ENCODE peak calls at places on chromosomes 12 and 14, in seven cellular contexts. S is GM23338, M is stomach, R is PC-3, I is adrenal gland, G is upper lobe of left lung, V is psoas muscle. H is an unnamed sample.

GRCh38 chr14:74065746-74066575 is 18.3 kb downstream of the ALDH6A1 start:
- DNase-seq in S (no peak), M (no peak), R (no peak), I (no peak), G (no peak), V (no peak), H (no peak)

GRCh38 chr12:120262852-120263724 is 2.4 kb downstream of the PXN start:
- DNase-seq in S (no peak), M (no peak), R (peak; percentile 31), I (no peak), G (peak; percentile 41), V (peak; percentile 75), H (no peak)

GRCh38 chr12:53004178-53004577 is 2.1 kb upstream of the EIF4B start:
- DNase-seq in S (peak; percentile 65), M (no peak), R (peak; percentile 66), I (peak; percentile 35), G (no peak), V (no peak), H (no peak)

GRCh38 chr14:104925941-104926609 is 1.4 kb downstream of the PLD4 start:
- DNase-seq in S (no peak), M (no peak), R (no peak), I (no peak), G (peak; percentile 61), V (no peak), H (no peak)

GRCh38 chr12:94867066-94867855 is 136.2 kb downstream of the NDUFA12 start:
- DNase-seq in S (no peak), M (no peak), R (no peak), I (no peak), G (no peak), V (no peak), H (no peak)

GRCh38 chr14:41055589-41055988 is 551.1 kb upstream of the LRFN5 start:
- DNase-seq in S (no peak), M (no peak), R (no peak), I (no peak), G (no peak), V (no peak), H (no peak)

GRCh38 chr14:65991124-65991523 is 495.0 kb upstream of the CCDC196 start:
- DNase-seq in S (no peak), M (no peak), R (no peak), I (no peak), G (no peak), V (no peak), H (no peak)

GRCh38 chr14:58705066-58705465 is 67.3 kb downstream of the DACT1 start:
- DNase-seq in S (no peak), M (no peak), R (no peak), I (no peak), G (no peak), V (peak; percentile 67), H (peak; percentile 11)

GRCh38 chr12:132052191-132052932 is 91.8 kb downstream of the DDX51 start:
- DNase-seq in S (no peak), M (no peak), R (no peak), I (no peak), G (no peak), V (no peak), H (no peak)

GRCh38 chr12:25151476-25151875 is 43.5 kb downstream of the DNAI7 start:
- DNase-seq in S (peak; percentile 30), M (peak; percentile 32), R (peak; percentile 51), I (peak; percentile 21), G (no peak), V (no peak), H (peak; percentile 14)

GRCh38 chr12:62684586-62685295 is 218.1 kb downstream of the MON2 start:
- DNase-seq in S (peak; percentile 31), M (no peak), R (no peak), I (no peak), G (no peak), V (peak; percentile 84), H (peak; percentile 22)

GRCh38 chr12:26523708-26524150 is 309.3 kb downstream of the ITPR2 start:
- DNase-seq in S (no peak), M (peak; percentile 93), R (no peak), I (peak; percentile 92), G (no peak), V (peak; percentile 92), H (peak; percentile 99)

GRCh38 chr14:61537567-61538463 is 157.5 kb upstream of the HIF1A start:
- DNase-seq in S (peak; percentile 72), M (peak; percentile 85), R (peak; percentile 100), I (no peak), G (no peak), V (no peak), H (peak; percentile 78)

GRCh38 chr12:50984899-50985298 is 32.6 kb downstream of the HIGD1C start:
- DNase-seq in S (no peak), M (no peak), R (no peak), I (no peak), G (no peak), V (no peak), H (no peak)

GRCh38 chr12:4789776-4790175 is 69.6 kb downstream of the GALNT8 start:
- DNase-seq in S (no peak), M (no peak), R (no peak), I (no peak), G (no peak), V (no peak), H (no peak)

GRCh38 chr14:52110441-52111086 is 41.7 kb upstream of the NID2 start:
- DNase-seq in S (no peak), M (no peak), R (peak; percentile 32), I (no peak), G (no peak), V (no peak), H (no peak)

GRCh38 chr14:58815046-58815701 is 177.4 kb downstream of the DACT1 start:
- DNase-seq in S (no peak), M (no peak), R (peak; percentile 40), I (no peak), G (no peak), V (no peak), H (no peak)

GRCh38 chr14:52112336-52113018 is 43.6 kb upstream of the NID2 start:
- DNase-seq in S (no peak), M (no peak), R (peak; percentile 91), I (no peak), G (no peak), V (no peak), H (no peak)

GRCh38 chr12:93173178-93173957 is 204.4 kb upstream of the NUDT4 start:
- DNase-seq in S (no peak), M (no peak), R (no peak), I (no peak), G (no peak), V (no peak), H (no peak)

GRCh38 chr12:12070674-12071661 is at the start of gene BCL2L14:
- DNase-seq in S (no peak), M (no peak), R (peak; percentile 30), I (no peak), G (no peak), V (no peak), H (peak; percentile 33)

GRCh38 chr12:105418232-105418631 is 87.7 kb downstream of the C12orf75 start:
- DNase-seq in S (peak; percentile 20), M (no peak), R (peak; percentile 81), I (no peak), G (no peak), V (no peak), H (no peak)

GRCh38 chr12:96986883-96987523 is 79.9 kb downstream of the NEDD1 start:
- DNase-seq in S (peak; percentile 78), M (no peak), R (peak; percentile 59), I (peak; percentile 25), G (no peak), V (no peak), H (peak; percentile 20)

GRCh38 chr12:127459166-127459565 is 807.8 kb upstream of the TMEM132C start:
- DNase-seq in S (no peak), M (no peak), R (peak; percentile 50), I (no peak), G (no peak), V (no peak), H (no peak)

GRCh38 chr12:81976661-81977060 is 217.5 kb upstream of the PPFIA2 start:
- DNase-seq in S (no peak), M (no peak), R (no peak), I (no peak), G (no peak), V (no peak), H (no peak)

GRCh38 chr12:130649646-130650045 is 66.5 kb downstream of the RIMBP2 start:
- DNase-seq in S (no peak), M (no peak), R (no peak), I (no peak), G (no peak), V (no peak), H (no peak)

GRCh38 chr12:2179953-2180736 is 127.4 kb downstream of the CACNA1C start:
- DNase-seq in S (no peak), M (peak; percentile 34), R (peak; percentile 76), I (peak; percentile 71), G (no peak), V (peak; percentile 75), H (peak; percentile 49)

DNA sequence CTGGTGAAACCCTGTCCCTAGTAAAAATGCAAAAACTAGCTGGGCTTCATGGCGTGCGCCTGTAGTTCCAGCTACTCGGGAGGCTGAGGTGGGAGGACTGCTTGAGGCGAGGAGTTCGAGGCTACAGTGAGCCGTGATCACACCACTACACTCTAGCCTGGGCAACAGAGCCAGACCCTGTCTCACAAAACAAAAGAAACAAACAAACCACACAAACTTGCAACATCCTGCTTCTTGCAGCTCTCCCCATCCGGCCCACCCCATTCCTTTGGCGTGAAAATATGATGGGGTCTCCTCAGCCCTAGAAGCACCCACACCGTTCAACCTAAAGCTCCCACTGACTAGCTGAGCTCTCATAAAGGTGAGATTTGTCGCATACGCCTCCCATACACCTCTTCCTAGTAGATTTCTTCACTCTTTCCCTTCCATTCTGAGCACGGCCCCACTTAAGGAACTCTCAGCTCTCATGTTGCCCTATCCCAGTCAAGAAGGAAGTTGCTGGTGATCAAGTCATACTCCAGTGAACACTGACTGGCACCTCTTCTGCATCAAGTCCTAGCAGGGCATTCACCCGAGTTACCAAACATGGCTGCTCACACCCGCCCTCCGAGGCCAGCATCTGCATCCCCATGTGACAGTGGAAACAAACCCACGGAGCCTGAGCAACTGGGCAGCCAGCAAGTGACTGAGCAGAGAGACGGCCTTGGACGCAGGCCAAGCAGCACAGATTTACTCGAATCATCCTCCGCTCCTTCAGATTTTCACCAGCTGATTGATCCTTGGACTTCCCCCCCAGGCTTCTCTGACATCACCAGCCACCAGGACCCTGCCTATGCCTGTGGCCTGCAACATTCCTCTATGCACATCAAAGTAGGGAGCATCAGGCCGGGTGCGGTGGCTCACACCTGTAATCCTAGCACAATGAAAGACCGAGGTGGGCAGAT is 18.9 kb upstream of the CD27 start:
- DNase-seq in S (no peak), M (peak; percentile 25), R (no peak), I (peak; percentile 61), G (no peak), V (no peak), H (no peak)
- H3K4me3 ChIP-seq in S (no peak overlapping the region), M (no peak overlapping the region), R (no peak overlapping the region), I (no peak overlapping the region), G (no peak overlapping the region), V (no peak overlapping the region), H (no peak overlapping the region)

GRCh38 chr14:93976477-93977057 is at the start of gene ASB2:
- DNase-seq in S (no peak), M (no peak), R (no peak), I (no peak), G (no peak), V (peak; percentile 76), H (no peak)
- H3K4me3 ChIP-seq in S (no peak within 1 kb of the TSS), M (peak within 1 kb of the TSS; percentile 43), R (no peak within 1 kb of the TSS), I (no peak within 1 kb of the TSS), G (peak within 1 kb of the TSS; percentile 9), V (peak within 1 kb of the TSS; percentile 83), H (no peak within 1 kb of the TSS)

GRCh38 chr14:55430024-55430690 is 10.3 kb downstream of the TBPL2 start:
- DNase-seq in S (peak; percentile 92), M (no peak), R (peak; percentile 97), I (peak; percentile 41), G (no peak), V (no peak), H (peak; percentile 71)
- H3K4me3 ChIP-seq in S (no peak overlapping the region), M (no peak overlapping the region), R (no peak overlapping the region), I (no peak overlapping the region), G (no peak overlapping the region), V (no peak overlapping the region), H (no peak overlapping the region)

GRCh38 chr12:119071638-119072231 is 90.4 kb downstream of the SRRM4 start:
- DNase-seq in S (no peak), M (no peak), R (no peak), I (no peak), G (no peak), V (no peak), H (no peak)
- H3K4me3 ChIP-seq in S (no peak overlapping the region), M (no peak overlapping the region), R (no peak overlapping the region), I (no peak overlapping the region), G (no peak overlapping the region), V (no peak overlapping the region), H (no peak overlapping the region)